ENCODE peak calls at places on chromosomes 13 and 19, in seven cellular contexts. One of them, this sample, is unnamed.

GRCh38 chr13:100666124-100666523 is 8.5 kb downstream of the TMTC4 start:
- DNase-seq in colonic mucosa: no peak
- DNase-seq in MCF 10A: no peak
- DNase-seq in lung: no peak
- DNase-seq in endothelial cell: no peak
- DNase-seq in HFFc6: no peak
- DNase-seq in progenitor cell of endocrine pancreas: no peak
- DNase-seq in this sample: no peak

GRCh38 chr19:55641376-55642152 is 762 bp downstream of the ZNF580 start:
- DNase-seq in colonic mucosa: peak; percentile 57
- DNase-seq in HFFc6: no peak
- DNase-seq in endothelial cell: no peak
- DNase-seq in lung: no peak
- DNase-seq in MCF 10A: peak; percentile 37
- DNase-seq in progenitor cell of endocrine pancreas: no peak
- DNase-seq in this sample: no peak

GRCh38 chr19:56309511-56310185 is 5.0 kb downstream of the ZSCAN5A start:
- DNase-seq in MCF 10A: peak; percentile 64
- DNase-seq in colonic mucosa: peak; percentile 48
- DNase-seq in HFFc6: peak; percentile 28
- DNase-seq in endothelial cell: peak; percentile 81
- DNase-seq in progenitor cell of endocrine pancreas: peak; percentile 45
- DNase-seq in lung: peak; percentile 49
- DNase-seq in this sample: peak; percentile 62

GRCh38 chr19:5312058-5312457 is 28.6 kb downstream of the PTPRS start:
- DNase-seq in lung: no peak
- DNase-seq in colonic mucosa: no peak
- DNase-seq in MCF 10A: no peak
- DNase-seq in progenitor cell of endocrine pancreas: no peak
- DNase-seq in endothelial cell: no peak
- DNase-seq in HFFc6: no peak
- DNase-seq in this sample: no peak

GRCh38 chr13:45242070-45242469 is 41.2 kb upstream of the KCTD4 start:
- DNase-seq in endothelial cell: no peak
- DNase-seq in colonic mucosa: no peak
- DNase-seq in lung: no peak
- DNase-seq in HFFc6: no peak
- DNase-seq in progenitor cell of endocrine pancreas: no peak
- DNase-seq in MCF 10A: peak; percentile 71
- DNase-seq in this sample: no peak

GRCh38 chr13:106331116-106331515 is 204.3 kb downstream of the EFNB2 start:
- DNase-seq in MCF 10A: no peak
- DNase-seq in colonic mucosa: no peak
- DNase-seq in endothelial cell: no peak
- DNase-seq in progenitor cell of endocrine pancreas: no peak
- DNase-seq in lung: no peak
- DNase-seq in HFFc6: no peak
- DNase-seq in this sample: no peak

GRCh38 chr13:98278068-98278619 is 101.1 kb upstream of the RNF113B start:
- DNase-seq in HFFc6: no peak
- DNase-seq in progenitor cell of endocrine pancreas: no peak
- DNase-seq in MCF 10A: no peak
- DNase-seq in colonic mucosa: no peak
- DNase-seq in lung: no peak
- DNase-seq in endothelial cell: no peak
- DNase-seq in this sample: no peak

GRCh38 chr13:37995052-37995451 is 125.5 kb upstream of the TRPC4 start:
- DNase-seq in colonic mucosa: no peak
- DNase-seq in lung: no peak
- DNase-seq in MCF 10A: peak; percentile 1
- DNase-seq in endothelial cell: peak; percentile 17
- DNase-seq in progenitor cell of endocrine pancreas: no peak
- DNase-seq in HFFc6: peak; percentile 21
- DNase-seq in this sample: no peak

GRCh38 chr19:33788676-33789075 is 8.0 kb upstream of the KCTD15 start:
- DNase-seq in endothelial cell: no peak
- DNase-seq in lung: no peak
- DNase-seq in colonic mucosa: no peak
- DNase-seq in HFFc6: no peak
- DNase-seq in progenitor cell of endocrine pancreas: no peak
- DNase-seq in MCF 10A: no peak
- DNase-seq in this sample: no peak

GRCh38 chr19:46202872-46203860 is 26.4 kb upstream of the IGFL1 start:
- DNase-seq in HFFc6: no peak
- DNase-seq in progenitor cell of endocrine pancreas: no peak
- DNase-seq in lung: no peak
- DNase-seq in endothelial cell: no peak
- DNase-seq in colonic mucosa: no peak
- DNase-seq in MCF 10A: no peak
- DNase-seq in this sample: no peak

GRCh38 chr13:113802090-113802531 is 43.1 kb downstream of the TMEM255B start:
- DNase-seq in endothelial cell: peak; percentile 56
- DNase-seq in progenitor cell of endocrine pancreas: no peak
- DNase-seq in lung: peak; percentile 52
- DNase-seq in MCF 10A: peak; percentile 66
- DNase-seq in colonic mucosa: peak; percentile 34
- DNase-seq in HFFc6: peak; percentile 74
- DNase-seq in this sample: peak; percentile 60

GRCh38 chr13:113848020-113848419 is 15.9 kb downstream of the GAS6 start:
- DNase-seq in MCF 10A: no peak
- DNase-seq in progenitor cell of endocrine pancreas: no peak
- DNase-seq in endothelial cell: no peak
- DNase-seq in HFFc6: no peak
- DNase-seq in colonic mucosa: peak; percentile 18
- DNase-seq in lung: no peak
- DNase-seq in this sample: no peak

GRCh38 chr13:20553309-20553708 is 13.6 kb upstream of the IFT88 start:
- DNase-seq in progenitor cell of endocrine pancreas: no peak
- DNase-seq in colonic mucosa: no peak
- DNase-seq in HFFc6: no peak
- DNase-seq in MCF 10A: no peak
- DNase-seq in lung: no peak
- DNase-seq in endothelial cell: no peak
- DNase-seq in this sample: no peak

GRCh38 chr13:99663185-99663825 is 162.0 kb downstream of the TM9SF2 start:
- DNase-seq in lung: no peak
- DNase-seq in colonic mucosa: no peak
- DNase-seq in progenitor cell of endocrine pancreas: no peak
- DNase-seq in endothelial cell: no peak
- DNase-seq in HFFc6: no peak
- DNase-seq in MCF 10A: no peak
- DNase-seq in this sample: no peak

GRCh38 chr19:22545751-22546150 is 88.4 kb upstream of the ZNF492 start:
- DNase-seq in HFFc6: no peak
- DNase-seq in lung: no peak
- DNase-seq in endothelial cell: peak; percentile 9
- DNase-seq in colonic mucosa: peak; percentile 27
- DNase-seq in MCF 10A: peak; percentile 21
- DNase-seq in progenitor cell of endocrine pancreas: no peak
- DNase-seq in this sample: peak; percentile 26

GRCh38 chr19:45876411-45877197 is 9.3 kb downstream of the IRF2BP1 start:
- DNase-seq in endothelial cell: peak; percentile 69
- DNase-seq in progenitor cell of endocrine pancreas: peak; percentile 19
- DNase-seq in lung: no peak
- DNase-seq in colonic mucosa: peak; percentile 51
- DNase-seq in HFFc6: no peak
- DNase-seq in MCF 10A: no peak
- DNase-seq in this sample: peak; percentile 58

GRCh38 chr13:20192470-20193141 is at the start of gene GJB2:
- DNase-seq in colonic mucosa: peak; percentile 76
- DNase-seq in HFFc6: no peak
- DNase-seq in endothelial cell: no peak
- DNase-seq in lung: no peak
- DNase-seq in MCF 10A: no peak
- DNase-seq in progenitor cell of endocrine pancreas: no peak
- DNase-seq in this sample: peak; percentile 73

GRCh38 chr19:40576181-40576584 is 490 bp upstream of the SHKBP1 start:
- DNase-seq in lung: no peak
- DNase-seq in colonic mucosa: no peak
- DNase-seq in MCF 10A: no peak
- DNase-seq in progenitor cell of endocrine pancreas: no peak
- DNase-seq in endothelial cell: no peak
- DNase-seq in HFFc6: no peak
- DNase-seq in this sample: peak; percentile 68

GRCh38 chr19:30167976-30168635 is 204.1 kb upstream of the ZNF536 start:
- DNase-seq in endothelial cell: no peak
- DNase-seq in lung: peak; percentile 7
- DNase-seq in progenitor cell of endocrine pancreas: no peak
- DNase-seq in colonic mucosa: no peak
- DNase-seq in MCF 10A: no peak
- DNase-seq in HFFc6: no peak
- DNase-seq in this sample: no peak

GRCh38 chr19:19528721-19529490 is at the start of gene YJEFN3:
- DNase-seq in MCF 10A: no peak
- DNase-seq in colonic mucosa: no peak
- DNase-seq in lung: no peak
- DNase-seq in endothelial cell: no peak
- DNase-seq in HFFc6: no peak
- DNase-seq in progenitor cell of endocrine pancreas: no peak
- DNase-seq in this sample: no peak

GRCh38 chr19:15251749-15252397 is 19.6 kb upstream of the EPHX3 start:
- DNase-seq in HFFc6: peak; percentile 94
- DNase-seq in progenitor cell of endocrine pancreas: peak; percentile 23
- DNase-seq in endothelial cell: peak; percentile 63
- DNase-seq in MCF 10A: peak; percentile 97
- DNase-seq in lung: peak; percentile 53
- DNase-seq in colonic mucosa: peak; percentile 56
- DNase-seq in this sample: peak; percentile 51
- TF ChIP-seq CTCF in HFFc6: peak; percentile 79
- TF ChIP-seq CTCF in progenitor cell of endocrine pancreas: peak; percentile 44
- TF ChIP-seq CTCF in endothelial cell: no peak
- TF ChIP-seq CTCF in MCF 10A: peak; percentile 26
- TF ChIP-seq CTCF in lung: no peak
- TF ChIP-seq CTCF in colonic mucosa: no peak
- TF ChIP-seq CTCF in this sample: no peak

DNA sequence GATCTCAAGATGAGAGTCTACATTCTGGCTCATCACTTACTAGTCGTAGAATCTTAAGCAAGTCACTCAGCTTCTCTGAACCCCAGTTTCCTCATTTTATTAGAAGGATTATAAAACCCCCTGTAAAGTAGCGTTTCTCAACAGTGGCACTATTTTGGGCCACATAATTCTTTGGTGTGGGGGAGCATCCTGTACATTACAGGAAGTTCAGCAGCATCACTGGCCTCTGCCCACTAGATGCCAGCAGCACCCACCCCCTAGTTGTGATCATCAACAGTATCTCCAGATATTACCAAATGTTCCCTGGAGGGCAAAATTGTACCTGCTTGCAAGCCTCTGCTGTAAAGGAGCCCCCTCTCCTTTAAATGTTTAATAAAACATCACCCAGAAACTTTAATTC is 22.6 kb downstream of the STARD13 start:
- DNase-seq in colonic mucosa: no peak
- DNase-seq in HFFc6: no peak
- DNase-seq in MCF 10A: no peak
- DNase-seq in lung: no peak
- DNase-seq in progenitor cell of endocrine pancreas: no peak
- DNase-seq in endothelial cell: no peak
- DNase-seq in this sample: no peak
- TF ChIP-seq CTCF in colonic mucosa: no peak
- TF ChIP-seq CTCF in HFFc6: peak; percentile 61
- TF ChIP-seq CTCF in MCF 10A: no peak
- TF ChIP-seq CTCF in lung: no peak
- TF ChIP-seq CTCF in progenitor cell of endocrine pancreas: no peak
- TF ChIP-seq CTCF in endothelial cell: no peak
- TF ChIP-seq CTCF in this sample: no peak

GRCh38 chr13:79056706-79057105 is 349.3 kb downstream of the RBM26 start:
- DNase-seq in lung: no peak
- DNase-seq in endothelial cell: no peak
- DNase-seq in HFFc6: no peak
- DNase-seq in MCF 10A: no peak
- DNase-seq in colonic mucosa: no peak
- DNase-seq in progenitor cell of endocrine pancreas: no peak
- DNase-seq in this sample: no peak
- TF ChIP-seq CTCF in lung: no peak
- TF ChIP-seq CTCF in endothelial cell: no peak
- TF ChIP-seq CTCF in HFFc6: no peak
- TF ChIP-seq CTCF in MCF 10A: no peak
- TF ChIP-seq CTCF in colonic mucosa: no peak
- TF ChIP-seq CTCF in progenitor cell of endocrine pancreas: peak; percentile 26
- TF ChIP-seq CTCF in this sample: no peak

DNA sequence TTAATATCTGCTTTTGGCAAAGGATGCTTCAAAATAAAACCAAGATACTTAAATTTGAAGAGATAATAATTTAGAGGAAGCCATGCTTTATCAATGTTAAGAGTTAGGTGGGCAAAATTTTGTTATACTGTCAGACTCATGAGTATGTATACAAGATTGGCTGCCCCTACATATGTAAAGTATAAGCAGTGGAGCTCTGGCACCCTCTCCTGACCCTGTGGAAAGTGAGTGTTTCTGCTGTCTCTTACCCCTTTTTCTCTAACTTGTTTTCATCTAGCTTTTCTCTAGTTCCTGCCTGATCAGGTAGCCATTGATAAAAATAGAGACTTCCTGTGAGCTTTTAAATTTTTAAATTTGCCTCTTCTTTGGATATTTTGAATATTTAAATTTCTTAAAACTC is 710.9 kb upstream of the SPRY2 start:
- DNase-seq in colonic mucosa: no peak
- DNase-seq in progenitor cell of endocrine pancreas: no peak
- DNase-seq in lung: no peak
- DNase-seq in MCF 10A: peak; percentile 9
- DNase-seq in endothelial cell: no peak
- DNase-seq in HFFc6: no peak
- DNase-seq in this sample: no peak
- TF ChIP-seq CTCF in colonic mucosa: no peak
- TF ChIP-seq CTCF in progenitor cell of endocrine pancreas: peak; percentile 67
- TF ChIP-seq CTCF in lung: no peak
- TF ChIP-seq CTCF in MCF 10A: no peak
- TF ChIP-seq CTCF in endothelial cell: no peak
- TF ChIP-seq CTCF in HFFc6: no peak
- TF ChIP-seq CTCF in this sample: no peak

DNA sequence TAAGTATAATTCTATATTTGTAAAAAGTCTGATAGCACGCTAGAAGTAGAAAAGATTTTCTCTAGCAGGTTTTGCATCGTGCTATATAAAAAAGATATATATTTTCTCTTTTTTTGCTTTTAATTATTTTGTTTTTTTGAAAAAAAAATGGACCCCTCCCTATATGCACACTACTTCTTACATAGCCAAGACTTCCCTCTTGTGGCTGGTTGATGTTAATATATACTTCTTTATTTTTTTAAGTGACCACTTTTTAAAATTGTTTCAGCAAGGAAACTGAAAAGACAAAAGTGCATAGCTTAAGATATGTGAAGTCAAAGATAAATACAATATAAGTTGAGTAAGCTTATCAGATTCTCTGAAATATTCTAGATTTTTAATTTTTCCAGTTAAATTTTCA is 1202.8 kb downstream of the DIAPH3 start:
- DNase-seq in MCF 10A: peak; percentile 14
- DNase-seq in progenitor cell of endocrine pancreas: no peak
- DNase-seq in HFFc6: no peak
- DNase-seq in endothelial cell: no peak
- DNase-seq in colonic mucosa: no peak
- DNase-seq in lung: no peak
- DNase-seq in this sample: no peak
- TF ChIP-seq CTCF in MCF 10A: peak; percentile 17
- TF ChIP-seq CTCF in progenitor cell of endocrine pancreas: peak; percentile 58
- TF ChIP-seq CTCF in HFFc6: peak; percentile 36
- TF ChIP-seq CTCF in endothelial cell: peak; percentile 55
- TF ChIP-seq CTCF in colonic mucosa: no peak
- TF ChIP-seq CTCF in lung: no peak
- TF ChIP-seq CTCF in this sample: no peak

GRCh38 chr13:94656766-94657165 is 55.1 kb downstream of the GPR180 start:
- DNase-seq in endothelial cell: no peak
- DNase-seq in HFFc6: peak; percentile 98
- DNase-seq in progenitor cell of endocrine pancreas: no peak
- DNase-seq in MCF 10A: peak; percentile 73
- DNase-seq in lung: no peak
- DNase-seq in colonic mucosa: no peak
- DNase-seq in this sample: no peak
- TF ChIP-seq CTCF in endothelial cell: no peak
- TF ChIP-seq CTCF in HFFc6: peak; percentile 49
- TF ChIP-seq CTCF in progenitor cell of endocrine pancreas: no peak
- TF ChIP-seq CTCF in MCF 10A: no peak
- TF ChIP-seq CTCF in lung: no peak
- TF ChIP-seq CTCF in colonic mucosa: no peak
- TF ChIP-seq CTCF in this sample: no peak